ENCODE peak calls at places on chromosome 14, in ten cellular contexts. One of them, this sample, is unnamed.

GRCh38 chr14:68655021-68655811 is 137.7 kb downstream of the ZFP36L1 start:
- DNase-seq in esophagus squamous epithelium: no peak
- DNase-seq in spleen: peak
- DNase-seq in left ventricle myocardium inferior: no peak
- DNase-seq in neural progenitor cell: no peak
- DNase-seq in MG63: no peak
- DNase-seq in HFF-Myc: no peak
- DNase-seq in GM12864: no peak
- DNase-seq in gastrocnemius medialis: no peak
- DNase-seq in right cardiac atrium: peak
- DNase-seq in this sample: no peak

GRCh38 chr14:61965030-61965745 is 203.0 kb downstream of the SNAPC1 start:
- DNase-seq in MG63: no peak
- DNase-seq in right cardiac atrium: no peak
- DNase-seq in HFF-Myc: peak
- DNase-seq in esophagus squamous epithelium: no peak
- DNase-seq in left ventricle myocardium inferior: no peak
- DNase-seq in GM12864: no peak
- DNase-seq in spleen: no peak
- DNase-seq in neural progenitor cell: no peak
- DNase-seq in gastrocnemius medialis: no peak
- DNase-seq in this sample: no peak

GRCh38 chr14:51457858-51458562 is 193.7 kb upstream of the FRMD6 start:
- DNase-seq in spleen: no peak
- DNase-seq in left ventricle myocardium inferior: no peak
- DNase-seq in GM12864: no peak
- DNase-seq in gastrocnemius medialis: no peak
- DNase-seq in right cardiac atrium: no peak
- DNase-seq in esophagus squamous epithelium: no peak
- DNase-seq in HFF-Myc: no peak
- DNase-seq in MG63: no peak
- DNase-seq in neural progenitor cell: no peak
- DNase-seq in this sample: no peak

GRCh38 chr14:73744175-73744867 is 30.1 kb upstream of the PNMA1 start:
- DNase-seq in GM12864: no peak
- DNase-seq in gastrocnemius medialis: no peak
- DNase-seq in spleen: peak
- DNase-seq in left ventricle myocardium inferior: no peak
- DNase-seq in neural progenitor cell: no peak
- DNase-seq in right cardiac atrium: peak
- DNase-seq in esophagus squamous epithelium: no peak
- DNase-seq in HFF-Myc: no peak
- DNase-seq in MG63: no peak
- DNase-seq in this sample: no peak

GRCh38 chr14:44995770-44996294 is 33.8 kb downstream of the TOGARAM1 start:
- DNase-seq in right cardiac atrium: no peak
- DNase-seq in HFF-Myc: no peak
- DNase-seq in neural progenitor cell: no peak
- DNase-seq in gastrocnemius medialis: no peak
- DNase-seq in MG63: no peak
- DNase-seq in spleen: no peak
- DNase-seq in GM12864: no peak
- DNase-seq in left ventricle myocardium inferior: no peak
- DNase-seq in esophagus squamous epithelium: no peak
- DNase-seq in this sample: no peak

GRCh38 chr14:73381379-73382013 is 76.8 kb downstream of the NUMB start:
- DNase-seq in right cardiac atrium: no peak
- DNase-seq in HFF-Myc: no peak
- DNase-seq in esophagus squamous epithelium: no peak
- DNase-seq in left ventricle myocardium inferior: no peak
- DNase-seq in gastrocnemius medialis: no peak
- DNase-seq in neural progenitor cell: no peak
- DNase-seq in GM12864: no peak
- DNase-seq in spleen: no peak
- DNase-seq in MG63: no peak
- DNase-seq in this sample: no peak

GRCh38 chr14:98208943-98209342 is 1063.1 kb downstream of the BCL11B start:
- DNase-seq in HFF-Myc: no peak
- DNase-seq in GM12864: no peak
- DNase-seq in gastrocnemius medialis: no peak
- DNase-seq in left ventricle myocardium inferior: no peak
- DNase-seq in esophagus squamous epithelium: no peak
- DNase-seq in right cardiac atrium: no peak
- DNase-seq in neural progenitor cell: no peak
- DNase-seq in spleen: no peak
- DNase-seq in MG63: no peak
- DNase-seq in this sample: no peak

GRCh38 chr14:21025374-21026151 is 702 bp upstream of the NDRG2 start:
- DNase-seq in gastrocnemius medialis: peak
- DNase-seq in HFF-Myc: no peak
- DNase-seq in GM12864: no peak
- DNase-seq in spleen: peak
- DNase-seq in left ventricle myocardium inferior: peak
- DNase-seq in neural progenitor cell: peak
- DNase-seq in esophagus squamous epithelium: no peak
- DNase-seq in right cardiac atrium: peak
- DNase-seq in MG63: no peak
- DNase-seq in this sample: no peak

GRCh38 chr14:23573384-23573783 is 5.2 kb downstream of the JPH4 start:
- DNase-seq in GM12864: no peak
- DNase-seq in esophagus squamous epithelium: no peak
- DNase-seq in spleen: peak
- DNase-seq in gastrocnemius medialis: no peak
- DNase-seq in left ventricle myocardium inferior: no peak
- DNase-seq in neural progenitor cell: no peak
- DNase-seq in right cardiac atrium: no peak
- DNase-seq in HFF-Myc: no peak
- DNase-seq in MG63: no peak
- DNase-seq in this sample: no peak

GRCh38 chr14:26204954-26205479 is 392.8 kb downstream of the NOVA1 start:
- DNase-seq in HFF-Myc: no peak
- DNase-seq in spleen: peak
- DNase-seq in left ventricle myocardium inferior: peak
- DNase-seq in GM12864: no peak
- DNase-seq in right cardiac atrium: peak
- DNase-seq in MG63: peak
- DNase-seq in esophagus squamous epithelium: no peak
- DNase-seq in neural progenitor cell: peak
- DNase-seq in gastrocnemius medialis: no peak
- DNase-seq in this sample: no peak

GRCh38 chr14:100711117-100711462 is 15.6 kb upstream of the DLK1 start:
- DNase-seq in gastrocnemius medialis: no peak
- DNase-seq in esophagus squamous epithelium: no peak
- DNase-seq in GM12864: no peak
- DNase-seq in right cardiac atrium: no peak
- DNase-seq in neural progenitor cell: no peak
- DNase-seq in HFF-Myc: no peak
- DNase-seq in MG63: no peak
- DNase-seq in spleen: no peak
- DNase-seq in left ventricle myocardium inferior: no peak
- DNase-seq in this sample: no peak

GRCh38 chr14:103058209-103059055 is 1.1 kb upstream of the CDC42BPB start:
- DNase-seq in spleen: peak
- DNase-seq in neural progenitor cell: no peak
- DNase-seq in HFF-Myc: no peak
- DNase-seq in esophagus squamous epithelium: no peak
- DNase-seq in MG63: no peak
- DNase-seq in left ventricle myocardium inferior: no peak
- DNase-seq in gastrocnemius medialis: no peak
- DNase-seq in GM12864: no peak
- DNase-seq in right cardiac atrium: peak
- DNase-seq in this sample: no peak

GRCh38 chr14:22168092-22168955 is 420.7 kb downstream of the DAD1 start:
- DNase-seq in left ventricle myocardium inferior: no peak
- DNase-seq in MG63: no peak
- DNase-seq in right cardiac atrium: no peak
- DNase-seq in neural progenitor cell: no peak
- DNase-seq in HFF-Myc: no peak
- DNase-seq in esophagus squamous epithelium: no peak
- DNase-seq in gastrocnemius medialis: no peak
- DNase-seq in spleen: no peak
- DNase-seq in GM12864: no peak
- DNase-seq in this sample: no peak

GRCh38 chr14:88005978-88006851 is 1.3 kb downstream of the GPR65 start:
- DNase-seq in right cardiac atrium: no peak
- DNase-seq in esophagus squamous epithelium: no peak
- DNase-seq in MG63: no peak
- DNase-seq in left ventricle myocardium inferior: no peak
- DNase-seq in gastrocnemius medialis: no peak
- DNase-seq in GM12864: peak
- DNase-seq in neural progenitor cell: no peak
- DNase-seq in spleen: peak
- DNase-seq in HFF-Myc: no peak
- DNase-seq in this sample: peak

GRCh38 chr14:50839048-50839447 is 8.1 kb upstream of the NIN start:
- DNase-seq in esophagus squamous epithelium: no peak
- DNase-seq in HFF-Myc: no peak
- DNase-seq in spleen: no peak
- DNase-seq in left ventricle myocardium inferior: no peak
- DNase-seq in right cardiac atrium: no peak
- DNase-seq in GM12864: no peak
- DNase-seq in gastrocnemius medialis: no peak
- DNase-seq in MG63: no peak
- DNase-seq in neural progenitor cell: no peak
- DNase-seq in this sample: no peak

DNA sequence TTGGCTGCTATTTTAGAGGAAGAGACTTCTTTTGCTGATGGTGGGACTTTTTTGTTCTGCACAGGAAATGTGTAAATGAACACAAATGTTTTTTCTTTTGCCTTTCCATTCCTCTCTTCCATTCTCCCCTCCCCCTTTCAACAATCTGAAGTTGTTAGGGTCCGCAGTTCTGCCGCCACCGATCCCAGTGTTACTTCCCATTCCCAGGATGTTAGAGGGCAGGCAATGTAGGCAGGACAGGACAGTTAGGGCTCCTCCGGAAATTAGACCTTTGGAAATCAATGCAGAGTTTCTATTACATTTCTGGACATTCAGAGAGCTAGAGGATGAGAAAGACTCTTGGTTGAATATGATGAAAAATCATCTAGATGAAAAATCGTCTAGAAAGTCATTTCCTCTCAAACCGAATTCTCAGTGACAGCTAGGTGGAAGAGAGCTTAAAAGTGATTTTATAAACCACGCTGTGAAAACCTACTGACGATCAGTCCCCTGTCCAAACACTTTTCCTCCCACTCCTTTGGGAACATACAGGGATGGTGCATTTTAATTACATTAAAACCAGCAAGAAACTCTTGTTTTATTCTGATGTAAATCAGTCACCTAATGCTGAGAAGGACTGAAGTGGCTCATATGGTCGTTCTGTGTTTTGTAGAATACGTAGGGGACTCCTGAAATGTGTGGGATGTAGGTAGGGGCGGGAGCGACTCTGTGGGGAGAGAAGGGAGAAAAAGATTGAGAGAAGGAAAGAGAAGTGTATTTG is 17.9 kb downstream of the FOXG1 start:
- DNase-seq in left ventricle myocardium inferior: no peak
- DNase-seq in MG63: no peak
- DNase-seq in neural progenitor cell: peak
- DNase-seq in gastrocnemius medialis: no peak
- DNase-seq in spleen: no peak
- DNase-seq in right cardiac atrium: no peak
- DNase-seq in GM12864: no peak
- DNase-seq in esophagus squamous epithelium: no peak
- DNase-seq in HFF-Myc: no peak
- DNase-seq in this sample: no peak
- H3K4me3 ChIP-seq in left ventricle myocardium inferior: peak
- H3K4me3 ChIP-seq in MG63: peak
- H3K4me3 ChIP-seq in neural progenitor cell: peak
- H3K4me3 ChIP-seq in gastrocnemius medialis: peak
- H3K4me3 ChIP-seq in spleen: no peak
- H3K4me3 ChIP-seq in right cardiac atrium: no peak
- H3K4me3 ChIP-seq in GM12864: no peak
- H3K4me3 ChIP-seq in esophagus squamous epithelium: peak
- H3K4me3 ChIP-seq in HFF-Myc: no peak
- H3K4me3 ChIP-seq in this sample: no peak

DNA sequence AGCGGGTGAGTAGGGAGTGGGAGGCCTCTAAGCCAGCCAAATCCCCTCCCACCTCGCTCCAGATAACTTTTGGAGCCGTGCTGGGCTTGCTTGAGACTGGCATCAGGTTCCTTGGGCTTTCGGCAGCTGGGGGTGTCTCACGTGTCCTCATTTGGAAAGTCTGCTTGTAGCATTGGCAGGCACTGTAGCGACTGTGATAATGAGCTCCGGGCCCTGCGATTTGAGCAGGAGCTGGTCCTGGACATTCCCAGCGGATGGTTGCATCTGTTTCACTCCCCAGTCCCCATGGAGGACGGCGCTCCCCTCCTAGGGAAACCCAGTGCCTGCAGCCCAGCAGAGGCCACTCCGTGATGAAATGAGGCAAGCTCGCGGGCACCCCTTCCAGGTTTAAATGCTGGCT is 49.4 kb downstream of the DGLUCY start:
- DNase-seq in GM12864: no peak
- DNase-seq in MG63: no peak
- DNase-seq in right cardiac atrium: peak
- DNase-seq in spleen: no peak
- DNase-seq in neural progenitor cell: no peak
- DNase-seq in HFF-Myc: no peak
- DNase-seq in esophagus squamous epithelium: no peak
- DNase-seq in gastrocnemius medialis: peak
- DNase-seq in left ventricle myocardium inferior: peak
- DNase-seq in this sample: no peak
- H3K4me3 ChIP-seq in GM12864: no peak
- H3K4me3 ChIP-seq in MG63: no peak
- H3K4me3 ChIP-seq in right cardiac atrium: no peak
- H3K4me3 ChIP-seq in spleen: no peak
- H3K4me3 ChIP-seq in neural progenitor cell: no peak
- H3K4me3 ChIP-seq in HFF-Myc: no peak
- H3K4me3 ChIP-seq in esophagus squamous epithelium: no peak
- H3K4me3 ChIP-seq in gastrocnemius medialis: no peak
- H3K4me3 ChIP-seq in left ventricle myocardium inferior: no peak
- H3K4me3 ChIP-seq in this sample: no peak

GRCh38 chr14:65281991-65282908 is 130.3 kb upstream of the FUT8 start:
- DNase-seq in HFF-Myc: no peak
- DNase-seq in GM12864: no peak
- DNase-seq in right cardiac atrium: peak
- DNase-seq in left ventricle myocardium inferior: no peak
- DNase-seq in MG63: no peak
- DNase-seq in gastrocnemius medialis: no peak
- DNase-seq in spleen: no peak
- DNase-seq in esophagus squamous epithelium: no peak
- DNase-seq in neural progenitor cell: peak
- DNase-seq in this sample: no peak
- H3K4me3 ChIP-seq in HFF-Myc: no peak
- H3K4me3 ChIP-seq in GM12864: peak
- H3K4me3 ChIP-seq in right cardiac atrium: no peak
- H3K4me3 ChIP-seq in left ventricle myocardium inferior: peak
- H3K4me3 ChIP-seq in MG63: no peak
- H3K4me3 ChIP-seq in gastrocnemius medialis: no peak
- H3K4me3 ChIP-seq in spleen: no peak
- H3K4me3 ChIP-seq in esophagus squamous epithelium: peak
- H3K4me3 ChIP-seq in neural progenitor cell: no peak
- H3K4me3 ChIP-seq in this sample: no peak

DNA sequence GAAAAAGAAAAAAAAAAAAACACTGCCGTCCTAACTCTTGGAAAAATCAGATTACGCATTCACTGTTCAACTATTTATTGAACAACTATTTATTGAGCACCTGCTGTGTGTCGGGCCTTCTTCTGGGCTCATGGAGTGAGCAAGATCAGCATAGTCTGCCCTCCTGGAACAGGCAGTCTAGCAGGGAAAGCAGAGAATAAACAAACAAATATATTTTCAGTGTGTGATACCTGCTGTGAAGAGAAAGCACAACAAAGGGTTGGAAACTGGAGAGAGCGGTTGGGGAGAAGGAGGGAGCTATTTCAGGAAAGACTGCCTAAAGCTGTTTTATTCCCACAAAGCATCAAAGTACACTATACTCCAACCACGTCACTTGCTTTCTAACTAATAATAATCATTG is 10.8 kb downstream of the PROX2 start:
- DNase-seq in spleen: no peak
- DNase-seq in MG63: no peak
- DNase-seq in left ventricle myocardium inferior: no peak
- DNase-seq in HFF-Myc: no peak
- DNase-seq in right cardiac atrium: no peak
- DNase-seq in gastrocnemius medialis: no peak
- DNase-seq in neural progenitor cell: no peak
- DNase-seq in esophagus squamous epithelium: no peak
- DNase-seq in GM12864: no peak
- DNase-seq in this sample: no peak
- H3K4me3 ChIP-seq in spleen: no peak
- H3K4me3 ChIP-seq in MG63: no peak
- H3K4me3 ChIP-seq in left ventricle myocardium inferior: no peak
- H3K4me3 ChIP-seq in HFF-Myc: no peak
- H3K4me3 ChIP-seq in right cardiac atrium: no peak
- H3K4me3 ChIP-seq in gastrocnemius medialis: no peak
- H3K4me3 ChIP-seq in neural progenitor cell: no peak
- H3K4me3 ChIP-seq in esophagus squamous epithelium: no peak
- H3K4me3 ChIP-seq in GM12864: no peak
- H3K4me3 ChIP-seq in this sample: no peak